ENCODE peak calls at places on chromosomes 7 and 10, in four cellular contexts. One of them, this sample, is unnamed.

GRCh38 chr7:55964261-55964801 is at the start of gene NIPSNAP2:
- DNase-seq in NB4: peak
- DNase-seq in transverse colon: peak
- DNase-seq in endothelial cell of umbilical vein: peak
- DNase-seq in this sample: peak

GRCh38 chr10:59366310-59366709 is 4.0 kb upstream of the FAM13C start:
- DNase-seq in transverse colon: no peak
- DNase-seq in NB4: no peak
- DNase-seq in endothelial cell of umbilical vein: peak
- DNase-seq in this sample: no peak

GRCh38 chr7:95141755-95142154 is 182.6 kb downstream of the PON1 start:
- DNase-seq in transverse colon: no peak
- DNase-seq in endothelial cell of umbilical vein: no peak
- DNase-seq in NB4: no peak
- DNase-seq in this sample: no peak

GRCh38 chr7:144584741-144585140 is 181.2 kb upstream of the NOBOX start:
- DNase-seq in transverse colon: no peak
- DNase-seq in NB4: no peak
- DNase-seq in endothelial cell of umbilical vein: no peak
- DNase-seq in this sample: no peak

GRCh38 chr10:110305767-110306451 is 1.2 kb upstream of the SMNDC1 start:
- DNase-seq in endothelial cell of umbilical vein: peak
- DNase-seq in NB4: peak
- DNase-seq in transverse colon: peak
- DNase-seq in this sample: peak

GRCh38 chr7:43136064-43136463 is 23.6 kb downstream of the HECW1 start:
- DNase-seq in transverse colon: no peak
- DNase-seq in NB4: no peak
- DNase-seq in endothelial cell of umbilical vein: no peak
- DNase-seq in this sample: no peak

GRCh38 chr7:134690016-134690415 is 43.4 kb downstream of the BPGM start:
- DNase-seq in transverse colon: no peak
- DNase-seq in NB4: peak
- DNase-seq in endothelial cell of umbilical vein: peak
- DNase-seq in this sample: no peak

GRCh38 chr10:42955493-42955889 is 121.4 kb upstream of the RET start:
- DNase-seq in NB4: no peak
- DNase-seq in endothelial cell of umbilical vein: no peak
- DNase-seq in transverse colon: no peak
- DNase-seq in this sample: no peak

GRCh38 chr7:23055582-23056178 is 41.8 kb upstream of the HYCC1 start:
- DNase-seq in NB4: peak
- DNase-seq in transverse colon: peak
- DNase-seq in endothelial cell of umbilical vein: peak
- DNase-seq in this sample: peak

GRCh38 chr7:64046041-64046389 is 781 bp downstream of the ZNF727 start:
- DNase-seq in NB4: no peak
- DNase-seq in endothelial cell of umbilical vein: no peak
- DNase-seq in transverse colon: no peak
- DNase-seq in this sample: no peak

GRCh38 chr7:64045301-64046040 is at the start of gene ZNF727:
- DNase-seq in endothelial cell of umbilical vein: no peak
- DNase-seq in NB4: peak
- DNase-seq in transverse colon: peak
- DNase-seq in this sample: no peak
- TF ChIP-seq POLR2A in endothelial cell of umbilical vein: no peak
- TF ChIP-seq POLR2A in NB4: no peak
- TF ChIP-seq POLR2A in transverse colon: no peak
- TF ChIP-seq POLR2A in this sample: no peak

DNA sequence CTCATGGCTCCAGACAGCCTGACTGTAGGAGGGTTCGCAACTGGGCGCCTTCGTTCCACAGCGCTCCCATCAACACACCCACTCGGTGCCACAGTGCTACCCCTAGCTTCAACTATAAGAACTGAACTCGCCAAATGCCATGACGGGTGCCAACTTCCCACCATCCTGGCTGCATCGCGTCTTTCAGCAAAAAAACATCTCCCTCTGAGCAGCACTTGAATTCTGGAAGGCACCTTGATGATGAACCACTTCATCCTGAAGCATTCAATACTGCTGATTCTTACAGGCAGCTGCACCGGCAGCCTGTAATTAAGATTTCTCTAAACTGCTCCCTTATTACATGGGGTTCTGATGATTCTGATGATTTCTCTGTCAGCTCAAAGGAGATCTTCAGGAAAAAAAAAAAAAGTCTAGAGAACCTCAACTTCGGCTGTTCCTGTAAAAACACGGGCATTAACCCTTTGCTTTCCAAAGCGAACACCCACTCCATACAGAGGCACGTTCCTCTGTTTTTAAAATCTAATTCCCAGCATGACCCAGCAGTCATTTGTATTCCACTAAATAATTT is 1.2 kb downstream of the CYTH3 start:
- DNase-seq in NB4: peak
- DNase-seq in endothelial cell of umbilical vein: peak
- DNase-seq in transverse colon: peak
- DNase-seq in this sample: no peak
- TF ChIP-seq CTCF in NB4: no peak
- TF ChIP-seq CTCF in endothelial cell of umbilical vein: peak
- TF ChIP-seq CTCF in transverse colon: peak
- TF ChIP-seq CTCF in this sample: no peak

GRCh38 chr7:326845-327304 is 36.9 kb downstream of the FOXL3 start:
- DNase-seq in NB4: no peak
- DNase-seq in transverse colon: peak
- DNase-seq in endothelial cell of umbilical vein: no peak
- DNase-seq in this sample: no peak
- TF ChIP-seq POLR2A in NB4: no peak
- TF ChIP-seq POLR2A in transverse colon: no peak
- TF ChIP-seq POLR2A in endothelial cell of umbilical vein: no peak
- TF ChIP-seq POLR2A in this sample: no peak

GRCh38 chr7:31175672-31176071 is 123.6 kb downstream of the ADCYAP1R1 start:
- DNase-seq in transverse colon: no peak
- DNase-seq in endothelial cell of umbilical vein: no peak
- DNase-seq in NB4: peak
- DNase-seq in this sample: no peak
- TF ChIP-seq CTCF in transverse colon: no peak
- TF ChIP-seq CTCF in endothelial cell of umbilical vein: no peak
- TF ChIP-seq CTCF in NB4: peak
- TF ChIP-seq CTCF in this sample: peak

This sample was measured in HCT116.